ENCODE peak calls at places on chromosomes 13 and 19, in five cellular contexts. C is K562, L is H1, Q is GM12878, D is HepG2. X is an unnamed sample.

GRCh38 chr13:35016362-35017148 is 74.5 kb downstream of the NBEA start:
- DNase-seq in Q (no peak), C (no peak), L (no peak), D (no peak), X (no peak)

GRCh38 chr13:77781804-77782203 is 84.3 kb downstream of the SLAIN1 start:
- DNase-seq in L (no peak), C (no peak), D (no peak), Q (no peak), X (no peak)

GRCh38 chr13:111552891-111553637 is 232.6 kb downstream of the TEX29 start:
- DNase-seq in Q (no peak), C (no peak), L (no peak), D (no peak), X (no peak)

GRCh38 chr13:37797606-37798005 is 72.0 kb downstream of the TRPC4 start:
- DNase-seq in D (no peak), L (no peak), Q (no peak), C (no peak), X (no peak)

GRCh38 chr13:73981595-73981994 is 152.6 kb downstream of the KLF12 start:
- DNase-seq in C (no peak), L (no peak), Q (no peak), D (no peak), X (no peak)

GRCh38 chr13:112885782-112886268 is 83.2 kb upstream of the MCF2L start:
- DNase-seq in L (peak), Q (no peak), D (peak), C (peak), X (peak)

GRCh38 chr13:63351081-63351480 is 1935.4 kb upstream of the PCDH20 start:
- DNase-seq in L (no peak), Q (no peak), C (no peak), D (no peak), X (no peak)

GRCh38 chr13:106098778-106099177 is 436.7 kb downstream of the EFNB2 start:
- DNase-seq in C (no peak), D (no peak), L (no peak), Q (no peak), X (no peak)

GRCh38 chr13:29508130-29508873 is 87.2 kb downstream of the SLC7A1 start:
- DNase-seq in Q (no peak), C (peak), L (peak), D (peak), X (peak)

GRCh38 chr13:97921146-97921776 is 32.2 kb upstream of the IPO5 start:
- DNase-seq in L (no peak), Q (no peak), D (no peak), C (no peak), X (no peak)

GRCh38 chr13:83780201-83780600 is 102.1 kb downstream of the SLITRK1 start:
- DNase-seq in Q (no peak), C (no peak), L (no peak), D (peak), X (peak)
- TF ChIP-seq CEBPB in Q (no peak), C (no peak), L (no peak), D (no peak), X (no peak)

GRCh38 chr13:40334031-40334430 is 332.4 kb downstream of the FOXO1 start:
- DNase-seq in C (no peak), Q (no peak), L (no peak), D (no peak), X (no peak)

GRCh38 chr13:40331802-40332201 is 334.6 kb downstream of the FOXO1 start:
- DNase-seq in C (no peak), L (no peak), D (peak), Q (no peak), X (no peak)

GRCh38 chr13:40333238-40333637 is 333.2 kb downstream of the FOXO1 start:
- DNase-seq in Q (no peak), C (no peak), D (no peak), L (no peak), X (no peak)

GRCh38 chr13:40336228-40337221 is 329.9 kb downstream of the FOXO1 start:
- DNase-seq in Q (no peak), D (peak), C (no peak), L (no peak), X (no peak)

DNA sequence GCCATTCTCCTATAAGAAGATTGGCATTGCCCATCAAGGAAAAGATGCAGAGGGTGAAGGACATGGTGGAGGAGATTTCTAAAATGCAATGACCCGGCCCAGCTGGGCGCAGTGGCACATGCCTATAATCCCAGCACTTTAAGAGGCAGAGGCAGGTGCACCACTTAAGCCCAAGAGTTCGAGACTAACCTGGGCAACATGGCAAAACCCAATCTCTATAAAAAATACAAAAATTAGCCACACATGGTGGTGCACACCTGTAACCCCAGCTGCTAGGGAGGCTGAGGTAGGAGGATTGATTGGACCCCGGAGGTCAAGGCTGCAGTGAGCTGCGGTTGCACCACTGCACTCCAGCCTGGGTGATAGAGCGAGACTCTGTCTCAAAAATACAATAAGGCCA is 331.8 kb downstream of the FOXO1 start:
- DNase-seq in L (no peak), Q (no peak), D (no peak), C (no peak), X (no peak)
- TF ChIP-seq ATF3 in L (no peak), Q (no peak), D (no peak), C (no peak), X (no peak)

DNA sequence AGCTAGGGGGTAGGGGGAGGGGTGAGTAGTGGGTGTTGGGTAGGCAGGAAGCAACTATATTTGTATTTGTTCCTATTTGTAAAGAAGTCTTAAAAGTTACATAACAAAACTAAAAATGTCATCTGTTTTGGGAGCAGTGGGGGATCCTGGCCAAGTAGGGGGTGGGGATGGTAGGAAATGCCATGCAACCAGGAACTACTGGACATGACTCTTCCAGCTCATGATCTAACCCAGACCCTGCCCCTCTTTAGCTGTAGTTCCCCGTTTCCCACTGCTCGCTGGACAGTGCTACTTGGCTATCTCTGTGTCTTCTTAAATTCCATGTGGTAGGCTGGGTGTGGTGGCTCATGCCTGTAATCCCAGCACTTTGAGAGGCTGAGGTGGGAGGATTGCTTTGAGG is 3.2 kb downstream of the GTF3A start:
- DNase-seq in C (no peak), L (no peak), Q (no peak), D (no peak), X (no peak)
- H3K4me3 ChIP-seq in C (peak), L (no peak), Q (no peak), D (no peak), X (peak)

DNA sequence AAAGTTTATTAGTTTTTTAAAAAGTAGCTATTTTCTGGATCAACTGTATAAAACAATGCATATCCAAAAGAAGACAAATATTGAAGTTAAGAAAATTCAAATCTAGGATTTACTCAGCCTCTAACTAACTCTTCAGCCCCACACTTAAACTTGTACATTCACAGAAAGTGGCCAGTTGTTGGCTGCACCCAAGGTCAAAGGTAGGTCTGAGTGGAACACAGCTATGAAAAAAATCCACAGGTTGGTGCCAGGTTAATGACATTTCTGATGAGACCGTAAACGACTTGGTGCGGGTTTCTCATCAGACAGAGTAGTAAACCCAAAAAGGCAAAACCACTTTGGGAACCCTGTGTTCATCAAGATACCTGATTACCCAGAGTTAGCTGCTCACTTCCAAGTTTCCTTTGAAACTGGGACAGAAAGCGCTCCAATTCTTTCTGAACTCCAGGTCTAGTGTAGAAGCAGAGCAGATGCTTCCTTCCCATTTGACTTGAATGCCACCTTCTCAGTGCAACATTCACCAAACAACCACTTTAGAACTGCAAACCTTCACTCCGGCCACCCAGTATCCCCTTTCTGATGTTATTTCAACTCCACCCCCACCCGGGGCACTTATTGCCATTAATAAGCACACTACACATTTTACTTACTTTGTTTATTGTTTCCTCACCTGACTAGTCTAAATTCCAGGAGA is 208.3 kb upstream of the STARD13 start:
- DNase-seq in C (no peak), L (no peak), Q (no peak), D (no peak), X (no peak)
- TF ChIP-seq CEBPB in C (no peak), L (no peak), Q (no peak), D (no peak), X (no peak)

GRCh38 chr13:84445776-84446175 is 563.5 kb upstream of the SLITRK1 start:
- DNase-seq in L (no peak), Q (no peak), D (no peak), C (no peak), X (no peak)
- TF ChIP-seq ATF3 in L (no peak), Q (no peak), D (no peak), C (no peak), X (no peak)

DNA sequence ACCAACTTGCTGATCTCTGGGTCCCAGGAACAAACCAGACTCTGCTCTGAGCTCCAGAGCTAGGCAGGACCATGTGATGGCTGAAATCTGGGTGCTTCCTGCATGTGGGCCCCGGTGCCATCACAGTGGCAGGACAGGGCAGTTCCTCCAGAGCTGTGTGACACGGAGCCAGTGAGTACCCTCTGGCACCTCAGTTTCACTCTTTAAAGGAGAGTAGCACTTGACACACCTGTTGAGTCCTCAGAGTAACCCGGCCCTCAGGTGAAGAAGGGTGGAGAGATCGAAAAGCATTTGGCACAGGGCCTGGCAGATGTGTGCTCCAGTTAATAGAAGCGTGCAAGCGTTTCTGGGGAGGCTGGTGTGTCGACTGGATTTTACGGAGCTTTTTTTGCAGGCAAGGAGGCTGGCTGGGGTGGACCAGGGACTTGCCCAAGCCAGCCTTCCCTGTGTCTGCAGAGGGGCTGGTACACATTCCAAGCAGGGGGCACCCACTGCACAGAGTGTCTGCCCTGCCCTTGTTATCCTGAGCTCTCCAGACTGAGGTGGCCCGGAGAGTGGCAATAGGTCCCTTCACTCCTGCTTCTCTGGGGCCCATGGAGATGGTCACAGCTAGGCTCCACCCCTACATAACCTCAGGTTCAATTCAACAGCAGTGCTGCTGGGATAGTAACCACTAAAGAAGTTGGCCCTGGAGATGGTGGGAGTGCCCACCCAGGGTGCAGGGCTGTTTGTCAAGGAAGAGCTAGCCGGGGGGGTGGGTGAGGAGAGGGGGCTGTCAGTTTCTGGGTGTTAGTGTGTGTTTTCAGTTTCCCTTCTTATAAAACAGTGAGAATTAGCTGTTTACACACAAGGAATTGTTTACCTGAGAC is 8.3 kb downstream of the RPS19 start:
- DNase-seq in Q (no peak), C (no peak), D (no peak), L (no peak), X (no peak)
- H3K4me3 ChIP-seq in Q (peak), C (no peak), D (no peak), L (no peak), X (no peak)

GRCh38 chr19:38583985-38584305 is 33.8 kb downstream of the MAP4K1 start:
- DNase-seq in C (no peak), D (no peak), Q (no peak), L (no peak), X (no peak)
- TF ChIP-seq CEBPB in C (no peak), D (no peak), Q (no peak), L (no peak), X (no peak)

DNA sequence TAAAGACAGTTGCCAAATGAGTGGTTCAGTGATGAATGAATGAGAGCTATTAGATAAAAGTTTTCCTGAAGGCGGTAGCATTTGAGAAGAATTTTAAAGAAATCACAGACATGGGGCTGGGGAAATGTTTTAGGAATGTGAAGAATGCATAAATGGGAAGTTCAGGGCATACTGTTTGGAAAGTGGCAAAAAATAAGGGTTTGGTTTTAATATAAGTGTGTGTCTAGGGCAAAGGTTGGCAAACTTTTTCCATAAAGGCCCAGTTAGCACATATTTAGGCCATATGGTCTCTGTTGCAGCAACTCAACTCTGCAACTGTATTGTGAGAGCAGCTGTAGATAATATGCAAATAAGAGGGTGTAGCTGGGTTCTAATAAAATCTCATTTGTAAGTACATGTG is 522.0 kb downstream of the DIAPH3 start:
- DNase-seq in Q (no peak), L (no peak), C (no peak), D (no peak), X (no peak)
- TF ChIP-seq ATF3 in Q (no peak), L (no peak), C (no peak), D (no peak), X (no peak)

DNA sequence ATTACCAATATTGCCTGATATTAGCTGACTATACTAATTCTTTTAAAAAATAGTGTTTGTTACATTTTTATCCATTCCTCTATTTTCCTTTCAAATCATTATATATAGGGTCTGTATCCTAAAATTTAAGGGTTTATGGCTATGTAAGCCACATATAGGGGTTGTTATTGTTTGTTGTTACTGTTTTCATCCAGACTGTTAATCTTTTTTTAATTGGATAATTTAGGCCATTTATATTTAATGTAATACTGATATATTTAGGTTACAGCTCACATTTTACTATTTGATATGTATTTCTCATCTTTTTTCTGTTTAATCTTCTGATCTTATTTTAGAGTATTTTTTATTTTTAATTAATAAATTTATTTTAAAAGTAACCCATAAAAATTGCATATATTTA is 487.1 kb upstream of the SGCG start:
- DNase-seq in C (no peak), D (no peak), L (no peak), Q (no peak), X (no peak)
- H3K4me3 ChIP-seq in C (no peak), D (no peak), L (no peak), Q (no peak), X (no peak)

GRCh38 chr19:19064098-19064722 is 416 bp downstream of the SLC25A42 start:
- DNase-seq in D (no peak), Q (no peak), L (no peak), C (no peak), X (no peak)
- TF ChIP-seq CEBPB in D (no peak), Q (no peak), L (no peak), C (no peak), X (no peak)

X was measured in HCT116.